ENCODE peak calls at places on chromosomes 11 and 22, in nine cellular contexts. L, X, M, T, V, Q, P, J and Z are unnamed samples.

GRCh38 chr11:66956689-66957290 is 1.4 kb downstream of the PC start:
- DNase-seq in M (peak), J (peak), P (no peak), L (no peak), Q (no peak), T (peak), V (peak), X (no peak), Z (no peak)

GRCh38 chr22:35839811-35840739 is 122.4 kb downstream of the APOL5 start:
- DNase-seq in P (peak), X (peak), M (peak), T (peak), Q (peak), L (peak), J (peak), V (peak), Z (peak)

GRCh38 chr11:23688835-23689234 is 808.0 kb upstream of the LUZP2 start:
- DNase-seq in X (no peak), T (no peak), P (peak), J (peak), M (peak), L (no peak), V (peak), Q (no peak), Z (no peak)

GRCh38 chr11:123590296-123590912 is 64.0 kb downstream of the SCN3B start:
- DNase-seq in V (peak), Q (no peak), P (peak), X (peak), J (peak), T (no peak), L (no peak), M (peak), Z (peak)

GRCh38 chr22:40121463-40121862 is 56.3 kb upstream of the TNRC6B start:
- DNase-seq in V (no peak), P (no peak), L (no peak), J (no peak), Q (no peak), T (no peak), M (no peak), X (no peak), Z (no peak)

GRCh38 chr11:62409831-62410230 is 9.0 kb upstream of the SCGB1A1 start:
- DNase-seq in J (no peak), P (no peak), X (no peak), M (no peak), L (no peak), Q (no peak), T (no peak), V (no peak), Z (no peak)

GRCh38 chr11:78787696-78788095 is 213.0 kb upstream of the NARS2 start:
- DNase-seq in M (no peak), P (no peak), V (no peak), Q (no peak), X (no peak), L (no peak), J (no peak), T (no peak), Z (no peak)

GRCh38 chr22:23166841-23167610 is 13.3 kb upstream of the BCR start:
- DNase-seq in Q (no peak), L (no peak), T (no peak), J (no peak), X (peak), M (no peak), V (no peak), P (no peak), Z (no peak)

GRCh38 chr22:31329453-31330215 is 16.5 kb downstream of the PATZ1 start:
- DNase-seq in X (no peak), M (no peak), Q (no peak), J (no peak), T (no peak), P (no peak), V (no peak), L (no peak), Z (no peak)

GRCh38 chr22:42280140-42280539 is 9.7 kb upstream of the TCF20 start:
- DNase-seq in Q (no peak), L (peak), J (no peak), X (peak), V (no peak), T (no peak), M (no peak), P (no peak), Z (no peak)

GRCh38 chr22:19039796-19040580 is 82.2 kb downstream of the DGCR2 start:
- DNase-seq in L (peak), P (no peak), T (no peak), V (no peak), Q (peak), M (no peak), X (peak), J (no peak), Z (no peak)

GRCh38 chr11:84398017-84398626 is 1112.0 kb upstream of the CCDC90B start:
- DNase-seq in T (no peak), J (no peak), V (peak), X (no peak), M (peak), Q (no peak), L (no peak), P (no peak), Z (no peak)

DNA sequence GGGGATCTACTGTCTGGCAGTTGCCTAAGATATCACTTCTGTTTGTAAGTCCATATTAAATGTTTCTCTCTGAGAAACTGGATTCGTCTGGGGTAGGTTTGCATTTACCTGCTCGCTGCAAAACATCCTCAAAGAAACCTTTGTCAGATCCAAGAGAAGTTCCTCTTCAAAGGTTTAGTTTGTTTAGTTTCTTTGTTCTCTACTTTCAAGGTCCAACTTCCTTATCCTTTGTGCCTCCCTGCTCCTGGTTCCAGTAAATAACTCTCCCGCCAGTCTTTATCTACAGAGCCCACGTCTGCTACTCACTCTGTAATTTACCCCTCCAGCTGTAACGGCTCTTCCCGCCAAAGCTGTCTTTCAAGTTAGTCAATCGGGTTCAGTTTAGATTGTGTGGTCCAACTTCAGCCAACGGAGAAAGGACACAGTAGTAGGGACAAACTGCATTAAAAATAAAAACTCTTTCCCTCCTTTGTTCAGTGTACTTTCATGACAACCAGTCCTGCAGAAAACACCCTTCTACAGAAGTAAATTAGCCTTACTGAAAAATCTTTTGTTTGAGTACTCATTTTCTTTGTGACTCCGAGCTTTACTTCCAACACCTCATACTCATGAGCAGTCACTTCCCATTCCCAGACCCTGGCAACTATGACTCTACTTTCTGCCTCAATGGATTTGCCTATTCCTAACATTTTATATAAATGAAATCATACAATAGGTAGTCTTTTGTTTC is 41.0 kb downstream of the TMPRSS5 start:
- DNase-seq in V (no peak), X (no peak), P (no peak), J (no peak), L (no peak), T (no peak), M (no peak), Q (no peak), Z (no peak)
- H3K4me3 ChIP-seq in V (no peak), X (no peak), P (no peak), J (no peak), L (no peak), T (no peak), M (no peak), Q (no peak), Z (no peak)

GRCh38 chr11:69044111-69045013 is 4.4 kb upstream of the TPCN2 start:
- DNase-seq in P (peak), J (peak), X (peak), Q (peak), L (peak), T (peak), V (peak), M (peak), Z (peak)
- TF ChIP-seq CTCF in P (peak), J (peak), X (peak), Q (peak), L (peak), T (no peak), V (peak), M (peak), Z (peak)

GRCh38 chr11:8263109-8263768 is 439 bp downstream of the LMO1 start:
- DNase-seq in Q (peak), M (no peak), J (peak), L (peak), V (no peak), P (no peak), T (no peak), X (peak), Z (no peak)
- H3K4me3 ChIP-seq in Q (peak), M (peak), J (peak), L (peak), V (peak), P (no peak), T (peak), X (peak), Z (peak)

DNA sequence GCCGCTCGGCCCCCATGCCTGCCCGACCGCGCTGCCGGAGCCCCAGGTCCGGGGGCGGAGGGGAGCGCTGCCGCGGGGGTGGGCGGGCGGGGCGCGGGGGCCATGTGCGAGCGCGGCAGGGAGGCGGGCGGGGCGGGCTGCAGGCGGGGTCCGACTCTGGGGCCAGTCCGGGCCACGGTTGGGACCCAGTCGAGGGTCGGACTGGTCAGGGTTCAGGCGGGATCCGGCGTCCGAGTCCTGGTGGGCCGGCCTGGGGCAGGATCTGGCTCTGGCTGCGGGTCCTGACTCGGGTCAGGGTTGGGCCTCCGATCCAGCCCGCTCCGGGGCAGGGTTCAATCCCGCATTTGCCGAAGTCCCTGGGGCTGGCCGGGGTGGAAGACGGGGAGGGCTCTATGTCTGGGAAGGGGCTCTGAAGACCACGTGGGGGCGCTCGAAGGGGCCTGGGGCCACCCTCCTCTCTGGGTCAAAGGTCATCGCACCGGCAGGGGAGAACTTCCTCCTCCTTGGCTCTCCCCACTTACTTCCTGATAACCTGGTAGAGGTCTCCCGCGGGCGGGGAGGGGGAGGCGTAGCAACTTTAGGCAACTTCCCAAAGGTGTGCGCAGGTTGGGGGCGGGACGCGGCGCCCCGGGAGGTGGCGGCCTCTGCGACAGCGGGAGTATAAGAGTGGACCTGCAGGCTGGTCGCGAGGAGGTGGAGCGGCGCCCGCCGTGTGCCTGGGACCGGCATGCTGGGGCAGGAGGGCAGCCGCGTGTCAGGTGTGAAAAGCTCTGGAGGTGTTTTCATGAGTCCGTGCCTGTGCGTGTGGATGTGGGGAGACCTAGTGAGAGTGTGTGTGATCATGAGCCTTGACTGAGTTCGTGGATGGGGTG is 603 bp downstream of the ESRRA start:
- DNase-seq in Q (peak), L (peak), P (peak), T (no peak), V (peak), X (peak), M (peak), J (peak), Z (no peak)
- TF ChIP-seq CTCF in Q (peak), L (peak), P (peak), T (no peak), V (peak), X (no peak), M (peak), J (peak), Z (peak)

DNA sequence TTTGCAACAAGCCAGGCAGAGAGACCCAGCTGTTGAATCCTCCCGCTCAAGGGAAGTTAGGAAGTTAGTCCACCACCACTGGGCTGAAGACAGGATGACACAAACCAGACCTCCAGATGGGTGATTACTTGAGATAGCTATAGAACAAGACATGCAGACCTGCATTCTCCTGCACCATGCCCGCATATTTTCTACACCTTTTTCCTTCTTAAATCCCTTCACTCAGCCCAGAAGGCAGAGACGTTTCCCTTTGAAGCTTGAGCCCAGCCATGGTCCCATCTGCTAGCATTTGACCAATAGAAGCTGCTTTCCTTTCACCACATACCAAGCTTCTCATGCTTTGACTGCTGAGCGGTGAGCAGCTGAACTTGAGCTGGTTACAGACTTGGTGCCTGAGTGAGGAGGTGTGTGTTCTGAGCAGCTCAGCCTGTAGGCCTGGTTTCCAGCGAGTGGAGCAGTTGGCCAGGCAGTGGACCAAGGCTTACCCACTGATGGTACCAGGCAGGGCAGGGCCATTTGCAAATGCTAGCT is 29.2 kb upstream of the CBX6 start:
- DNase-seq in P (no peak), T (no peak), M (no peak), Q (no peak), X (no peak), L (no peak), V (no peak), J (no peak), Z (no peak)
- H3K4me3 ChIP-seq in P (no peak), T (no peak), M (no peak), Q (no peak), X (no peak), L (no peak), V (no peak), J (no peak), Z (no peak)

GRCh38 chr11:15901046-15901445 is 455.3 kb downstream of the SOX6 start:
- DNase-seq in J (no peak), V (no peak), Q (no peak), T (no peak), P (no peak), X (no peak), M (no peak), L (no peak), Z (peak)
- TF ChIP-seq CTCF in J (no peak), V (no peak), Q (peak), T (no peak), P (no peak), X (no peak), M (no peak), L (no peak), Z (peak)

DNA sequence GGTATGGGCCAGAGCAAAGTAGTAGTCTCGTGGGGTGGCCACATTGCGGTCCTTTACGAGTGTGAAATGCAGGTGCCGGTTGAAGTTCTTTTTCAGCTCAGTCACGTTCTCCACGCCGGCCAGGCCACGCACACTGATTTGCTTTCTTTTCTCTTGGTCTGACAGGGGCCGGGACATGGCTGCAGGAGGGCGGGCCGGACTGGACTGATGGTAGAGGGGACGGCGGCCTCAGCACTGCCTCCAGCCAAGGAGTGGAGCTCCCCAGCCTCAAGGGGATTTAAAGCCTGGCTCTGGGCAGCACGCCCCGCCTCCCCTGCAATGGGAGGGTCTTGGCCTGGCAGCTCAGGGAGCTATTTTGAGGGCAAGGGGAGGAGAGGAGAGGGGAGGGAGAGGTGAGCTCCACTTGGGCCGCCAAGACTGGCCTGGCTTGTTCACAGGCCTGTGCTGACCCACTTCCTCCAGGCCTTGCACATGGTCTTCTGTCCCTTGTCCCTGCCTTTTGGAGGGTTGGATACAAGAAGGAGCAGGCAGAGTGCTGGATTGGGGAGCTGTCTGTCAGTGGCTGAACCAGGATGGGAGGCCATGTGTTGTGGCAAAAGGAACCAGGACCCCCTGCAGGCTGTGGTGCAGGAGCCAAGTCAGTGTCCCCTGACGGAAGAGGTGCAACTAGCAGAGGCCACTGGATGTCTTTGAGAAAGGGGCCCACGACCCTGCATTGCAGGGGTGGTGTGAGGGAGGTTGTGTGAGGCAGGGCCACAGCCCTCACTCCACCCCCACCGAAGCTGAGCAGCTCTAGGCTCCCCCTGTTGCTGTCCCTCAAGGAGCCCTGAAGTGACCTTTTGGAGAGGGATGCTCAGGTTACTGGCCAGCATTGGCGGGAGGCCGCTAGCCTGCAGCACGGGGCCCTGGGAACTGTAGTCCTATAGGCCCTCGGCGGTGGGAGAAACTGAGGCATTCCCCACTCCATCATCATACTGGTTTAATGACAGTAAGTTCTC is at the start of gene PYGM:
- DNase-seq in J (peak), Q (peak), L (peak), X (peak), T (no peak), P (no peak), V (no peak), M (no peak), Z (peak)
- H3K4me3 ChIP-seq in J (no peak), Q (peak), L (no peak), X (no peak), T (peak), P (no peak), V (no peak), M (no peak), Z (peak)

GRCh38 chr11:4066960-4067359 is 27.6 kb upstream of the RRM1 start:
- DNase-seq in Q (no peak), P (no peak), T (no peak), M (no peak), X (no peak), L (no peak), V (no peak), J (no peak), Z (no peak)

GRCh38 chr11:4065086-4065485 is 29.5 kb upstream of the RRM1 start:
- DNase-seq in V (no peak), P (no peak), J (no peak), Q (no peak), X (no peak), L (no peak), M (no peak), T (no peak), Z (no peak)

GRCh38 chr11:4063348-4063747 is 31.3 kb upstream of the RRM1 start:
- DNase-seq in L (no peak), P (no peak), V (no peak), X (no peak), T (no peak), J (no peak), M (no peak), Q (no peak), Z (no peak)

GRCh38 chr11:4065601-4066377 is 28.8 kb upstream of the RRM1 start:
- DNase-seq in Q (no peak), T (no peak), L (no peak), J (no peak), V (no peak), M (no peak), X (no peak), P (no peak), Z (no peak)

DNA sequence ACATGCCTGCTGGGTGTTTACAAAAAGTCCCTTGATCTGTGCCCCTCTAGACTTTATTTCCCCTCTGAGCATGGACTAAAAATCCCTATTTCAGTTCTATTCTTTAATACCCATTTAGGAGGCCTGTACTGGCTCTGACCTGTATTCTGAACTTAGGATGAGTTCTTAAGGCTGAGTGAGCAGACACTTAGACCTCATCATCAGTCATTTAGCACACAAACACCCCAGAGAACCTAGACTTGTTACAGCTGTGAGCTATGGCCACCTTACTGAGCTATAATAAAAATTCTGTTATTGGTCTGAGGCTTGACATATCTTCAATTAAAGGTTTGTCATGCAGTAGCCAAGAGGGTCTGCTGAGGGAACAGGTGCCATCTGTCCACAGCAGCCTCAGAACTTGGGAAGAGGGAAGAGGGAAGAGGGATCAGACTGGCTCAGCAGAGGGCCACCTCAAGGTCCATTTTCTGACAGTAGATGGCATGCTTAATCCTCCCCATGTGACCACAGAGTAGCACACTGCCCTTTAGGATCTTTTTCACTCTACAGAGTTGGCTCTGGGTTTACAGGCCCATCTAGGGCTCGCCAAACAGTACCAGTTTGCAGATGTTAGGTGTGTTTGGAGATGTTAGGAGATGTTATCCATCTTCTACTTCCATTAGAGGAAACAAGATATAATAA is 30.2 kb upstream of the RRM1 start:
- DNase-seq in J (no peak), M (no peak), P (no peak), X (no peak), L (no peak), T (no peak), V (no peak), Q (no peak), Z (no peak)
- TF ChIP-seq CTCF in J (no peak), M (no peak), P (no peak), X (no peak), L (no peak), T (no peak), V (no peak), Q (no peak), Z (no peak)